ENCODE peak calls at places on chromosomes 12 and 14, in four cellular contexts. S is HCT116, O is HepG2, C is K562. H is an unnamed sample.

GRCh38 chr12:121791671-121792496 is 1.6 kb downstream of the RHOF start:
- DNase-seq in S (no peak), O (peak; percentile 91), C (no peak), H (no peak)

GRCh38 chr12:30378307-30378706 is 317.4 kb downstream of the IPO8 start:
- DNase-seq in S (no peak), O (no peak), C (no peak), H (no peak)

GRCh38 chr14:100077441-100077840 is 12.2 kb downstream of the EVL start:
- DNase-seq in S (no peak), O (no peak), C (no peak), H (no peak)

GRCh38 chr14:52694761-52695480 is 437 bp downstream of the ERO1A start:
- DNase-seq in S (no peak), O (peak; percentile 25), C (peak; percentile 15), H (no peak)

GRCh38 chr14:23447634-23448353 is 12.3 kb upstream of the MYH7 start:
- DNase-seq in S (no peak), O (peak; percentile 50), C (no peak), H (no peak)

GRCh38 chr14:105092912-105093425 is 27.7 kb upstream of the GPR132 start:
- DNase-seq in S (no peak), O (no peak), C (peak; percentile 44), H (no peak)

GRCh38 chr12:69639400-69640016 is 28.8 kb upstream of the LRRC10 start:
- DNase-seq in S (peak; percentile 61), O (peak; percentile 52), C (peak; percentile 80), H (peak; percentile 33)

GRCh38 chr12:62866451-62867082 is 68.4 kb downstream of the PPM1H start:
- DNase-seq in S (no peak), O (peak; percentile 68), C (no peak), H (no peak)

GRCh38 chr14:35335388-35336092 is 43.4 kb downstream of the PSMA6 start:
- DNase-seq in S (no peak), O (peak; percentile 86), C (no peak), H (no peak)

GRCh38 chr12:52612431-52613290 is 5.7 kb downstream of the KRT73 start:
- DNase-seq in S (no peak), O (no peak), C (no peak), H (no peak)

GRCh38 chr12:62933871-62934798 is 815 bp downstream of the PPM1H start:
- DNase-seq in S (no peak), O (no peak), C (peak; percentile 54), H (no peak)

GRCh38 chr12:9961901-9962300 is 9.3 kb upstream of the CLEC12A start:
- DNase-seq in S (no peak), O (no peak), C (no peak), H (no peak)

GRCh38 chr12:45427042-45427441 is 211.1 kb downstream of the ANO6 start:
- DNase-seq in S (no peak), O (no peak), C (no peak), H (no peak)

GRCh38 chr12:88944403-88944802 is 364.1 kb upstream of the KITLG start:
- DNase-seq in S (peak; percentile 71), O (peak; percentile 15), C (no peak), H (no peak)

GRCh38 chr14:78997811-78998210 is 827.6 kb downstream of the NRXN3 start:
- DNase-seq in S (no peak), O (no peak), C (no peak), H (no peak)

DNA sequence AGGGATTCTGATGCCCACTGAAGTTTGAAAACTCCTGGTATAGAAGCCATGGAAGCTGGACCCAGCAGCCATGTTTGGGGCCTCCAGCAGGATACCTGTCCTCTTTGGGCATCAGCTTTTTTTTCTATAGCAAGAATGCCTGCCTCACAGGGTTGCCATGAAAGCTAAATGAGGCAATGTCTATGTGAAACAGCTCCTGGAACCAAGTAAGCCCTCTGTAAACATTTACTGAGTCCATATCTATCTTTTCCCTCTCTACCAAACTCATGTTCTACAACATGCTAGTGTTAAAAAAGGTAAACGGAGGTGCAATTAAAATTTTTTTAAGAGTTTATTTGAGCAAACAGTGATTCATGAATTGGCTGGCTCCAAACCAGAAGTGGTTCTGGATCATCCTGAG is 28.6 kb downstream of the FLVCR2 start:
- DNase-seq in S (no peak), O (peak; percentile 52), C (no peak), H (no peak)
- TF ChIP-seq TCF7L2 in S (no peak), O (no peak), C (no peak), H (no peak)

DNA sequence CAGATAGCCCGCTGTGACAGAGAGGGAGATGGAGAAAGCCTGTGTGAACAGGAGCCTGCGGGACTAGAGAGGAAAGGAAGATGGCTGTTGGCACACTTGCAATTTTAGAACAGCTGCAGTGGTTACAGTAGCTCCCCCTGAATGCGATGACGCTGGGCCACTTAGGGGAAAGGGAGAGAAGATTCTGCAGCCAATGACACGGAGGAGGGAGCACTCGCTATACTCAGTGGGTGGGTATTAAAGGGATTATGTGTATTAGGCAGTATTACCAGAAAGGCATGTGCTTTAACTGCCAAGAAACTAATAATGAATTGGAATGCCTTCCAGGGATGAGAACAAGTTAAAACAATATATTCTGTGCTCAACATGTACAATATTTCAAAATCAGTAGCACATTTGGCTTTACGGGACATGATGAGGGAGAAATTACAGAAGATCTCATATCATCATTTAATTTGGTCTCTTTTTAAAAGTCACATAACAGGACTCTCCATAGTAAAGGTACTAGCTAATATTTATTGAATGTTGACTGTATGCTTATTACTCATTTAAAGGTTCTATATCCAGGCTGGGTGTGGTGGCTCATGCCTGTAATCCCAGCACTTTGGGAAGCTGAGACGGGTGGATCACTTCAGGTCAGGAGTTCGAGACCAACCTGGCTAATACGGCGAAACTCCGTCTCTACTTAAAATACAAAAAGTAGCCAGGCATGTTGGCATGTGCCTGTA is 35.9 kb upstream of the FOS start:
- DNase-seq in S (no peak), O (no peak), C (no peak), H (no peak)
- TF ChIP-seq TCF7L2 in S (no peak), O (no peak), C (no peak), H (no peak)

DNA sequence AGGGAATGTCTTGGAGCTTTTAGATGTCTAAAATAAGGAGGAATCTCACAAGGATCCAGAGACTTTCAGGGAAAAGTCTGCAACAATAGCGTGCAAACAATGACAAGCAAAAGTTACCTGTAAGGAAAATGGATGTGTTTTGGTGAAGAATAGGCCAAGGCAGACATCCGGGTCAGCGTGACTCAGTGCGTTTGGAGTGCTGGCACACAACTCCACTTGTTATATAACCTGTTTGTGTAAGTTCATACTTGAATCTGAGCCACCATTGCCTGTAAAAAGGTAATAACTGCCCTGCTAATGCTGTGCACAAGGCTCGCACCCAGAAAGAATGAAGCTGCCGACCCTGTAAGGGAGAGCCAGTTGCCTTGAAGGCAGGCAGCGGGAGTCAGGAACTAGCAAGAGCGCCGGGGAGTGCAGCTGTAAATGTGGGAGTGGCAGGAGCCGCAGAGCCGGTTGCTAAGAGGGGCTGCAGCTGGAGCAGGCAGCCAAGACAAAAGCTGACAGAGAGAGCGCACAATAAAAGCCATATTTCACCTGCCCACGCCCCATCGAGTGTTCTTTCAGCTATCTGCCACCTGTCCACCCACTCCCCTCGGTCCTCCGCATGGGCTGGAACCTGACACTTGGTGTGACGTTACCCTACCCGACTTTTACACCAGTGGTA is 638.5 kb upstream of the MIS18BP1 start:
- DNase-seq in S (no peak), O (no peak), C (no peak), H (no peak)
- TF ChIP-seq TCF7L2 in S (no peak), O (no peak), C (no peak), H (no peak)

DNA sequence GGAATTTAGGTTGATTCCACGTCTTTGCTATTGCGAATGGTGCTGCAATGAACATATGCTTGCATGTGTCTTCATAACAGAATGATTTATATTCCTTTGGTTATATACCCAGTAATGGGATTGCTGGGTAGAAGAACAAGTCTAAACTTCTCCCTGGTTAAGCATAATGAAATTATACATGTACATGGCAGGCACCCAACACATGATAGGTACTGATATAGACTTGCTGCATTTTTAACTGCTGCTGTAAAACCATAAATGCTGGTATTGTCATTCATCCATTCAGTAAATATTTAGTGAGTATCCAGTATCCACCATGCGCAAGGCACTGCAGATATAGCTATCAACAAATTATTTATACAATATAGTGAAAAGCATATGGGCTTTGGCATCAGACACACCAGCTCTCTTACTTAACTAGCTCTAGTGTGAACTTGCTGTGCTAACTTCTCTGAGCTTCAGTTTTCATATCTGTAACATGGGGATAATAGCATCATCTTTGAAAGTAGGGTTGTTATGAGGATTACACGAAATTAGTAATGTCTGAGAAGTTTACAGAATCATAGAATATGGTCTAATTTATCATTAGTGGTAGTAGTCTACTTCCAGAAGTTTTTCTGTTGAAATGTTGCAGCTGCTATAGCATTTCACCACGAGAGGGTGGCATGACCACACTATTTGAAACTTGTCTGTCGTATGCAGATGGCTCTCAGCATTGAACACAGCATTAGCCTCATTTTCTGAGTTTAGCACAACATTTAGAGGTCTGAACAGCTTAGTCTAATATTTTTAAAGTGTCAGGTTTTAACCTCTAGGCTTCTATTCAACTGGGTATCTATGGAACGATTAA is 32.0 kb upstream of the SEL1L start:
- DNase-seq in S (peak; percentile 8), O (peak; percentile 24), C (peak; percentile 16), H (no peak)
- TF ChIP-seq TCF7L2 in S (no peak), O (no peak), C (no peak), H (no peak)

GRCh38 chr14:50381823-50382287 is 14.8 kb downstream of the CDKL1 start:
- DNase-seq in S (no peak), O (peak; percentile 68), C (no peak), H (no peak)

GRCh38 chr14:50381008-50381407 is 15.7 kb downstream of the CDKL1 start:
- DNase-seq in S (no peak), O (no peak), C (no peak), H (no peak)

GRCh38 chr14:50387543-50387942 is 9.1 kb downstream of the CDKL1 start:
- DNase-seq in S (no peak), O (no peak), C (no peak), H (no peak)

GRCh38 chr14:50380455-50380854 is 16.2 kb downstream of the CDKL1 start:
- DNase-seq in S (no peak), O (no peak), C (no peak), H (no peak)

GRCh38 chr14:50383618-50384225 is 13.0 kb downstream of the CDKL1 start:
- DNase-seq in S (no peak), O (no peak), C (no peak), H (no peak)
- TF ChIP-seq TCF7L2 in S (no peak), O (no peak), C (no peak), H (no peak)

GRCh38 chr14:59425322-59425945 is 39.7 kb downstream of the GPR135 start:
- DNase-seq in S (no peak), O (no peak), C (no peak), H (no peak)

GRCh38 chr14:59424707-59425106 is 40.5 kb downstream of the GPR135 start:
- DNase-seq in S (no peak), O (no peak), C (no peak), H (no peak)

GRCh38 chr14:59419383-59419782 is 45.8 kb downstream of the GPR135 start:
- DNase-seq in S (no peak), O (no peak), C (no peak), H (no peak)

GRCh38 chr14:59417301-59417700 is 47.9 kb downstream of the GPR135 start:
- DNase-seq in S (no peak), O (no peak), C (no peak), H (no peak)

GRCh38 chr14:59422069-59422881 is 42.9 kb downstream of the GPR135 start:
- DNase-seq in S (no peak), O (no peak), C (no peak), H (no peak)
- TF ChIP-seq TCF7L2 in S (no peak), O (no peak), C (no peak), H (no peak)